ENCODE peak calls at places on chromosome 20, in six cellular contexts. U is amniotic stem cell; E is H1; S is EH; M is GM23248; X is activated CD4-positive, alpha-beta T cell treated with anti-CD3 and anti-CD28 coated beads, Interleukin-2, amount 10 ng/mL, durations not matched to agents 7 days and 5 days. Q is an unnamed sample.

GRCh38 chr20:31962741-31963140 is 5.2 kb upstream of the XKR7 start:
- DNase-seq in U (no peak), E (no peak), S (no peak), M (no peak), X (no peak), Q (no peak)

GRCh38 chr20:50561379-50562078 is 51.3 kb downstream of the PTPN1 start:
- DNase-seq in U (peak; percentile 92), E (no peak), S (peak; percentile 97), M (peak; percentile 96), X (no peak), Q (no peak)

GRCh38 chr20:5668529-5668868 is 81.7 kb upstream of the SHLD1 start:
- DNase-seq in U (no peak), E (no peak), S (no peak), M (no peak), X (no peak), Q (no peak)

GRCh38 chr20:41234546-41234945 is 83.0 kb downstream of the ZHX3 start:
- DNase-seq in U (no peak), E (no peak), S (no peak), M (peak; percentile 25), X (no peak), Q (no peak)

GRCh38 chr20:46787986-46788762 is 78.7 kb downstream of the SLC2A10 start:
- DNase-seq in U (no peak), E (no peak), S (no peak), M (peak; percentile 25), X (no peak), Q (no peak)

GRCh38 chr20:53949319-53949839 is 121.0 kb downstream of the BCAS1 start:
- DNase-seq in U (peak; percentile 55), E (no peak), S (peak; percentile 93), M (peak; percentile 98), X (peak; percentile 86), Q (no peak)

GRCh38 chr20:18639501-18639979 is 51.7 kb downstream of the DTD1 start:
- DNase-seq in U (no peak), E (no peak), S (peak; percentile 30), M (no peak), X (no peak), Q (no peak)

GRCh38 chr20:21177767-21178166 is 51.9 kb downstream of the KIZ start:
- DNase-seq in U (no peak), E (no peak), S (no peak), M (no peak), X (no peak), Q (no peak)

GRCh38 chr20:23298926-23299672 is 51.5 kb upstream of the NXT1 start:
- DNase-seq in U (no peak), E (no peak), S (no peak), M (peak; percentile 39), X (no peak), Q (no peak)

GRCh38 chr20:50244352-50245149 is 53.9 kb downstream of the CEBPB start:
- DNase-seq in U (no peak), E (no peak), S (no peak), M (no peak), X (no peak), Q (peak; percentile 67)

GRCh38 chr20:11173936-11174335 is 500.1 kb upstream of the JAG1 start:
- DNase-seq in U (no peak), E (no peak), S (no peak), M (no peak), X (no peak), Q (no peak)

GRCh38 chr20:16612708-16613107 is 39.5 kb upstream of the KIF16B start:
- DNase-seq in U (no peak), E (no peak), S (no peak), M (no peak), X (no peak), Q (no peak)

GRCh38 chr20:36845288-36845969 is 30.5 kb upstream of the TLDC2 start:
- DNase-seq in U (no peak), E (no peak), S (no peak), M (no peak), X (no peak), Q (no peak)

GRCh38 chr20:31849306-31849930 is 4.0 kb upstream of the FOXS1 start:
- DNase-seq in U (no peak), E (no peak), S (no peak), M (no peak), X (no peak), Q (peak; percentile 77)

GRCh38 chr20:63049191-63049518 is 42.4 kb upstream of the BHLHE23 start:
- DNase-seq in U (no peak), E (no peak), S (no peak), M (no peak), X (no peak), Q (no peak)

GRCh38 chr20:58880994-58881752 is 28.7 kb downstream of the GNAS start:
- DNase-seq in U (no peak), E (no peak), S (no peak), M (peak; percentile 38), X (no peak), Q (peak; percentile 33)